ENCODE peak calls at places on chromosomes 5 and 9, in eight cellular contexts. One of them, this sample, is unnamed. For H3K4me1, the result is how much of the 10 kb centered on the place peaks cover.

GRCh38 chr9:130029223-130029583 is 13.8 kb downstream of the FNBP1 start:
- DNase-seq in PC-3: no peak
- DNase-seq in pancreas: no peak
- DNase-seq in neural progenitor cell: no peak
- DNase-seq in psoas muscle: no peak
- DNase-seq in uterus: no peak
- DNase-seq in tibial nerve: no peak
- DNase-seq in body of pancreas: no peak
- DNase-seq in this sample: no peak

GRCh38 chr5:121366515-121366914 is 485.2 kb upstream of the FTMT start:
- DNase-seq in tibial nerve: no peak
- DNase-seq in neural progenitor cell: no peak
- DNase-seq in PC-3: peak
- DNase-seq in psoas muscle: no peak
- DNase-seq in pancreas: no peak
- DNase-seq in body of pancreas: no peak
- DNase-seq in uterus: no peak
- DNase-seq in this sample: no peak

GRCh38 chr5:173963867-173964429 is 25.0 kb upstream of the C5orf47 start:
- DNase-seq in psoas muscle: no peak
- DNase-seq in pancreas: no peak
- DNase-seq in body of pancreas: peak
- DNase-seq in uterus: no peak
- DNase-seq in tibial nerve: no peak
- DNase-seq in neural progenitor cell: peak
- DNase-seq in PC-3: peak
- DNase-seq in this sample: no peak

GRCh38 chr5:43044181-43044914 is 4.2 kb upstream of the ANXA2R start:
- DNase-seq in pancreas: no peak
- DNase-seq in psoas muscle: peak
- DNase-seq in tibial nerve: no peak
- DNase-seq in neural progenitor cell: peak
- DNase-seq in body of pancreas: no peak
- DNase-seq in PC-3: peak
- DNase-seq in uterus: no peak
- DNase-seq in this sample: no peak

GRCh38 chr5:98069876-98070512 is 703.5 kb upstream of the RGMB start:
- DNase-seq in PC-3: no peak
- DNase-seq in pancreas: no peak
- DNase-seq in body of pancreas: no peak
- DNase-seq in psoas muscle: no peak
- DNase-seq in neural progenitor cell: no peak
- DNase-seq in tibial nerve: no peak
- DNase-seq in uterus: no peak
- DNase-seq in this sample: no peak

GRCh38 chr5:132059043-132059695 is 1.3 kb upstream of the IL3 start:
- DNase-seq in pancreas: no peak
- DNase-seq in body of pancreas: peak
- DNase-seq in tibial nerve: no peak
- DNase-seq in psoas muscle: no peak
- DNase-seq in uterus: peak
- DNase-seq in PC-3: no peak
- DNase-seq in neural progenitor cell: no peak
- DNase-seq in this sample: peak

GRCh38 chr5:3285621-3286020 is 310.0 kb upstream of the IRX1 start:
- DNase-seq in PC-3: no peak
- DNase-seq in body of pancreas: no peak
- DNase-seq in neural progenitor cell: no peak
- DNase-seq in pancreas: no peak
- DNase-seq in uterus: no peak
- DNase-seq in psoas muscle: no peak
- DNase-seq in tibial nerve: no peak
- DNase-seq in this sample: no peak

GRCh38 chr5:81762401-81762800 is 11.5 kb upstream of the SSBP2 start:
- DNase-seq in PC-3: peak
- DNase-seq in tibial nerve: no peak
- DNase-seq in body of pancreas: no peak
- DNase-seq in uterus: no peak
- DNase-seq in pancreas: no peak
- DNase-seq in psoas muscle: no peak
- DNase-seq in neural progenitor cell: no peak
- DNase-seq in this sample: no peak

GRCh38 chr5:67989457-67989856 is 226.1 kb upstream of the PIK3R1 start:
- DNase-seq in tibial nerve: no peak
- DNase-seq in PC-3: no peak
- DNase-seq in uterus: no peak
- DNase-seq in pancreas: no peak
- DNase-seq in neural progenitor cell: no peak
- DNase-seq in body of pancreas: no peak
- DNase-seq in psoas muscle: no peak
- DNase-seq in this sample: no peak

GRCh38 chr9:83060557-83060956 is 2.4 kb downstream of the RASEF start:
- DNase-seq in pancreas: peak
- DNase-seq in neural progenitor cell: no peak
- DNase-seq in uterus: no peak
- DNase-seq in PC-3: peak
- DNase-seq in psoas muscle: no peak
- DNase-seq in tibial nerve: no peak
- DNase-seq in body of pancreas: peak
- DNase-seq in this sample: no peak

GRCh38 chr5:171953860-171954701 is 52.4 kb downstream of the FBXW11 start:
- DNase-seq in psoas muscle: no peak
- DNase-seq in body of pancreas: peak
- DNase-seq in neural progenitor cell: no peak
- DNase-seq in PC-3: peak
- DNase-seq in pancreas: peak
- DNase-seq in uterus: no peak
- DNase-seq in tibial nerve: no peak
- DNase-seq in this sample: no peak

GRCh38 chr9:36877239-36877638 is 156.8 kb downstream of the PAX5 start:
- DNase-seq in neural progenitor cell: no peak
- DNase-seq in psoas muscle: no peak
- DNase-seq in uterus: no peak
- DNase-seq in PC-3: no peak
- DNase-seq in pancreas: no peak
- DNase-seq in tibial nerve: no peak
- DNase-seq in body of pancreas: no peak
- DNase-seq in this sample: peak

GRCh38 chr5:31688515-31689092 is 49.7 kb downstream of the PDZD2 start:
- DNase-seq in psoas muscle: no peak
- DNase-seq in pancreas: no peak
- DNase-seq in tibial nerve: no peak
- DNase-seq in body of pancreas: no peak
- DNase-seq in neural progenitor cell: no peak
- DNase-seq in PC-3: no peak
- DNase-seq in uterus: no peak
- DNase-seq in this sample: no peak

GRCh38 chr5:151074557-151074956 is 6.3 kb downstream of the TNIP1 start:
- DNase-seq in pancreas: no peak
- DNase-seq in PC-3: no peak
- DNase-seq in uterus: no peak
- DNase-seq in body of pancreas: no peak
- DNase-seq in psoas muscle: no peak
- DNase-seq in neural progenitor cell: no peak
- DNase-seq in tibial nerve: no peak
- DNase-seq in this sample: no peak

GRCh38 chr5:169742773-169743296 is 105.8 kb downstream of the DOCK2 start:
- DNase-seq in body of pancreas: no peak
- DNase-seq in uterus: no peak
- DNase-seq in psoas muscle: no peak
- DNase-seq in neural progenitor cell: no peak
- DNase-seq in pancreas: no peak
- DNase-seq in tibial nerve: no peak
- DNase-seq in PC-3: peak
- DNase-seq in this sample: no peak

GRCh38 chr5:151223447-151224264 is at the start of gene CCDC69:
- DNase-seq in pancreas: peak
- DNase-seq in PC-3: peak
- DNase-seq in neural progenitor cell: peak
- DNase-seq in tibial nerve: peak
- DNase-seq in psoas muscle: peak
- DNase-seq in body of pancreas: peak
- DNase-seq in uterus: peak
- DNase-seq in this sample: peak

GRCh38 chr5:33772276-33772990 is 119.4 kb downstream of the ADAMTS12 start:
- DNase-seq in neural progenitor cell: no peak
- DNase-seq in uterus: no peak
- DNase-seq in body of pancreas: no peak
- DNase-seq in PC-3: peak
- DNase-seq in tibial nerve: no peak
- DNase-seq in pancreas: no peak
- DNase-seq in psoas muscle: no peak
- DNase-seq in this sample: no peak

GRCh38 chr9:83401328-83401895 is 136.8 kb downstream of the FRMD3 start:
- DNase-seq in body of pancreas: no peak
- DNase-seq in neural progenitor cell: peak
- DNase-seq in PC-3: no peak
- DNase-seq in psoas muscle: no peak
- DNase-seq in uterus: no peak
- DNase-seq in pancreas: no peak
- DNase-seq in tibial nerve: no peak
- DNase-seq in this sample: no peak

GRCh38 chr5:141343242-141343952 is at the start of gene PCDHGA3:
- DNase-seq in pancreas: no peak
- DNase-seq in tibial nerve: no peak
- DNase-seq in psoas muscle: no peak
- DNase-seq in body of pancreas: peak
- DNase-seq in neural progenitor cell: no peak
- DNase-seq in uterus: no peak
- DNase-seq in PC-3: no peak
- DNase-seq in this sample: no peak

GRCh38 chr5:128174951-128175350 is 91.4 kb downstream of the SLC12A2 start:
- DNase-seq in neural progenitor cell: no peak
- DNase-seq in uterus: no peak
- DNase-seq in psoas muscle: no peak
- DNase-seq in tibial nerve: no peak
- DNase-seq in body of pancreas: no peak
- DNase-seq in pancreas: no peak
- DNase-seq in PC-3: no peak
- DNase-seq in this sample: no peak

GRCh38 chr5:80745490-80745889 is 90.7 kb upstream of the DHFR start:
- DNase-seq in body of pancreas: no peak
- DNase-seq in uterus: no peak
- DNase-seq in pancreas: no peak
- DNase-seq in tibial nerve: no peak
- DNase-seq in neural progenitor cell: no peak
- DNase-seq in PC-3: peak
- DNase-seq in psoas muscle: no peak
- DNase-seq in this sample: no peak

DNA sequence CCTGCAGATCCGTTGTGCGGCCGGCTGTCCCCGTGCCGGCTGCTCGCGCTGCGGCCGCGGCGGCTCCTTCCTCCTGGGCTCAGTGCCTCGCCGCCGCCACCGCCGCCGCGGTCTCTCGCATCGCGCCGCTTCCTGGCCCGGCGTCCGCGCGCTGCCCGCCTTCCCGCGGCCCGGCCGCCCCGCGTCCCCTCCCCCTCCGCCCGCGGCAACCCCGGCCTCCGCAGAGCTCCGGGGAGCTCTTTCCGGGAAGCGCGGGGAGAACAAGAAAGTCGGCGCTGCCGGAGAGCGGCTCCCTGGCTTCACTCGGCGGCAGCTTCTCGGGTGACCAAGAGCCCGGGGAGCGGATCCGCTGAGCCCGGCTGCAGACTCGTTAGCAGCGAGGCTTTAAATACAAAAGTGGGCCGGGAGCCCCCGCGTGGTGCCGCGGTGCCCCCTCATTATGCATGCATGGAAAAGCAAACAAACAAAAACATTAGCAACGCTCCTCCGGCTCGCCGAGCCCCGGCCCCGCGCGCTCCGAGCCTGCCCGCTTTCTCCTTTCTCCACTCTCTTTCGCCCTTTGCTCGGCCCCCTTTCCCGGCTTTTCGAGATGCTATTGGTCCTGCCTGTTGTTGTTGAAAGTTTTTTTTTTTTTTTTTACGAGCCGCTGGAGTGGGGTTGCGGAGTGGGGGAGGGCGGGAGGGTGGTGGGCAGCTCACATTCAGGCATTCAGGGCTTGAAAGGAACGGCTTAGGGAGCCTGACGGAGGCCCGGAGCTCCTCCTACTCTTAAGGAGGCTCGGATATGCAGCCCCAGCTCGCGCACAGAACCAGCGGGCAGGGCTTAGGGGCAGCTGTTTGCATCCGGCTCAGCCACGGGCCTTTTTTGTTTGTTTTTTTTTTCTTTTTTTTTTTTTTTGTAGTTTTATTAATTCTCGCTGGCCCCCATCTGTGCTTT is at the start of gene GAS1:
- DNase-seq in tibial nerve: peak
- DNase-seq in pancreas: peak
- DNase-seq in body of pancreas: peak
- DNase-seq in PC-3: peak
- DNase-seq in psoas muscle: peak
- DNase-seq in uterus: peak
- DNase-seq in neural progenitor cell: peak
- DNase-seq in this sample: peak
- H3K4me1 ChIP-seq in tibial nerve: under half
- H3K4me1 ChIP-seq in pancreas: under half
- H3K4me1 ChIP-seq in body of pancreas: under half
- H3K4me1 ChIP-seq in PC-3: under half
- H3K4me1 ChIP-seq in psoas muscle: under half
- H3K4me1 ChIP-seq in uterus: under half
- H3K4me1 ChIP-seq in neural progenitor cell: under half
- H3K4me1 ChIP-seq in this sample: under half

GRCh38 chr9:131237311-131237710 is 39.0 kb downstream of the FAM78A start:
- DNase-seq in psoas muscle: no peak
- DNase-seq in uterus: no peak
- DNase-seq in tibial nerve: no peak
- DNase-seq in body of pancreas: peak
- DNase-seq in PC-3: no peak
- DNase-seq in neural progenitor cell: no peak
- DNase-seq in pancreas: no peak
- DNase-seq in this sample: peak
- H3K4me3 ChIP-seq in psoas muscle: no peak
- H3K4me3 ChIP-seq in uterus: no peak
- H3K4me3 ChIP-seq in tibial nerve: no peak
- H3K4me3 ChIP-seq in body of pancreas: no peak
- H3K4me3 ChIP-seq in PC-3: no peak
- H3K4me3 ChIP-seq in neural progenitor cell: no peak
- H3K4me3 ChIP-seq in pancreas: no peak
- H3K4me3 ChIP-seq in this sample: no peak

GRCh38 chr5:60959156-60959555 is 14.2 kb downstream of the NDUFAF2 start:
- DNase-seq in pancreas: no peak
- DNase-seq in psoas muscle: no peak
- DNase-seq in uterus: no peak
- DNase-seq in PC-3: peak
- DNase-seq in body of pancreas: no peak
- DNase-seq in neural progenitor cell: no peak
- DNase-seq in tibial nerve: no peak
- DNase-seq in this sample: no peak
- TF ChIP-seq CTCF in pancreas: no peak
- TF ChIP-seq CTCF in psoas muscle: peak
- TF ChIP-seq CTCF in uterus: no peak
- TF ChIP-seq CTCF in PC-3: peak
- TF ChIP-seq CTCF in body of pancreas: no peak
- TF ChIP-seq CTCF in neural progenitor cell: peak
- TF ChIP-seq CTCF in tibial nerve: no peak
- TF ChIP-seq CTCF in this sample: no peak

DNA sequence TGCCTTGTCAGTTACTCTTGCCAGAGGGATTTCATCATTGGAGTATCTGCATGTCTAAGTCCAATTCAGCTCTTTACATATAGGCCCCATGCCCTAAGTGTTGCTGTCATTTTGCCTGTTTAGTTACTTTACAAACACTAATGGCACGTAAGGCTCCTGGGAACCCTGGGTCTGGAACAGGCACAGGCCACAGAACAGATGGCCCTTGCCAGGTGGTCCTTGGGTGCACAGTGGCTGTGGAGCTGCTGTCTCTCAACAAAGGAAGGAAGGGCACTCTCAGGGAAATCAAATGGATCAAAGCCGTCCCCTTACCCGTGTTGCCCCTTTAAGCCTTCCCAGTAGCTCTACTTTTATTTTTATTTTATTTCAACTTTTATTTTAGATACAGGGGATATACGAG is 21.6 kb downstream of the TRIO start:
- DNase-seq in psoas muscle: no peak
- DNase-seq in uterus: no peak
- DNase-seq in body of pancreas: no peak
- DNase-seq in pancreas: no peak
- DNase-seq in PC-3: no peak
- DNase-seq in neural progenitor cell: no peak
- DNase-seq in tibial nerve: no peak
- DNase-seq in this sample: no peak
- H3K4me1 ChIP-seq in psoas muscle: half or more
- H3K4me1 ChIP-seq in uterus: under half
- H3K4me1 ChIP-seq in body of pancreas: under half
- H3K4me1 ChIP-seq in pancreas: under half
- H3K4me1 ChIP-seq in PC-3: half or more
- H3K4me1 ChIP-seq in neural progenitor cell: under half
- H3K4me1 ChIP-seq in tibial nerve: under half
- H3K4me1 ChIP-seq in this sample: under half

This sample was measured in Peyer's patch.